ENCODE peak calls at places on chromosomes 13 and 19, in seven cellular contexts. F is A549, O is HCT116, B is stomach, J is sigmoid colon, W is upper lobe of left lung, L is breast epithelium. M is an unnamed sample. For H3K9me3, the result is how much of the 10 kb centered on the place peaks cover.

GRCh38 chr19:44876930-44877530 is 14.0 kb upstream of the TOMM40 start:
- DNase-seq in L (no peak), F (no peak), B (no peak), W (no peak), O (no peak), J (no peak), M (no peak)

GRCh38 chr19:29672319-29672932 is 7.2 kb downstream of the PLEKHF1 start:
- DNase-seq in L (peak), J (peak), F (no peak), B (no peak), W (no peak), O (no peak), M (no peak)

GRCh38 chr13:112814905-112815585 is 125.2 kb downstream of the ATP11A start:
- DNase-seq in O (no peak), B (peak), W (peak), J (peak), F (no peak), L (no peak), M (no peak)

GRCh38 chr19:443005-443404 is 17.8 kb downstream of the SHC2 start:
- DNase-seq in B (no peak), F (no peak), W (no peak), J (no peak), O (no peak), L (no peak), M (no peak)

GRCh38 chr19:32200312-32201038 is 144.9 kb upstream of the ZNF507 start:
- DNase-seq in L (no peak), J (no peak), F (no peak), O (no peak), W (no peak), B (no peak), M (no peak)

GRCh38 chr19:5828661-5829566 is 10.6 kb downstream of the FUT6 start:
- DNase-seq in F (no peak), O (no peak), J (peak), W (no peak), L (no peak), B (peak), M (no peak)

GRCh38 chr19:41871573-41872383 is 5.3 kb upstream of the CD79A start:
- DNase-seq in B (no peak), W (peak), F (no peak), L (no peak), J (peak), O (no peak), M (no peak)

GRCh38 chr13:113846639-113847318 is 17.1 kb downstream of the GAS6 start:
- DNase-seq in F (no peak), O (no peak), J (no peak), L (peak), W (peak), B (no peak), M (no peak)

GRCh38 chr19:45136507-45137178 is 24.1 kb downstream of the NKPD1 start:
- DNase-seq in W (no peak), J (no peak), O (no peak), L (no peak), F (no peak), B (no peak), M (no peak)

GRCh38 chr13:34217343-34218094 is 399.6 kb downstream of the RFC3 start:
- DNase-seq in J (no peak), W (no peak), L (no peak), F (no peak), B (no peak), O (no peak), M (no peak)

GRCh38 chr13:101757446-101758039 is 305.1 kb downstream of the ITGBL1 start:
- DNase-seq in B (no peak), O (no peak), J (no peak), L (no peak), F (peak), W (no peak), M (no peak)

GRCh38 chr13:26968431-26969335 is 202.9 kb downstream of the USP12 start:
- DNase-seq in J (peak), O (no peak), W (peak), L (no peak), B (peak), F (no peak), M (no peak)

GRCh38 chr13:44815507-44816074 is 173.7 kb downstream of the NUFIP1 start:
- DNase-seq in B (no peak), F (peak), W (peak), J (no peak), L (no peak), O (peak), M (peak)

GRCh38 chr19:47267350-47267759 is 7.3 kb upstream of the INAFM1 start:
- DNase-seq in J (no peak), L (no peak), B (no peak), W (no peak), O (no peak), F (no peak), M (no peak)

GRCh38 chr13:51361111-51361510 is 21.6 kb downstream of the SERPINE3 start:
- DNase-seq in F (no peak), O (no peak), J (no peak), L (no peak), W (no peak), B (no peak), M (no peak)

GRCh38 chr13:67008075-67008668 is 222.0 kb downstream of the PCDH9 start:
- DNase-seq in B (no peak), J (no peak), O (no peak), L (no peak), W (no peak), F (no peak), M (no peak)

GRCh38 chr19:29667941-29668340 is 2.7 kb downstream of the PLEKHF1 start:
- DNase-seq in J (peak), O (no peak), B (peak), L (peak), F (no peak), W (peak), M (no peak)

GRCh38 chr19:8302734-8303133 is 5.4 kb downstream of the CD320 start:
- DNase-seq in L (no peak), J (no peak), O (no peak), W (peak), F (no peak), B (peak), M (peak)

GRCh38 chr19:566403-566802 is 6.0 kb upstream of the BSG start:
- DNase-seq in J (peak), B (no peak), W (peak), O (no peak), F (no peak), L (no peak), M (no peak)

GRCh38 chr13:114077938-114078335 is 54.5 kb downstream of the RASA3 start:
- DNase-seq in F (no peak), B (no peak), J (peak), W (no peak), L (no peak), O (no peak), M (no peak)

GRCh38 chr13:26186995-26187394 is 35.1 kb downstream of the RNF6 start:
- DNase-seq in B (no peak), F (no peak), L (no peak), J (no peak), O (no peak), W (no peak), M (no peak)

GRCh38 chr13:61417171-61417570 is 1.5 kb upstream of the PCDH20 start:
- DNase-seq in F (no peak), O (no peak), W (no peak), J (no peak), B (no peak), L (no peak), M (no peak)

GRCh38 chr13:73967397-73968165 is 166.6 kb downstream of the KLF12 start:
- DNase-seq in B (no peak), W (no peak), L (no peak), J (no peak), F (no peak), O (no peak), M (no peak)

DNA sequence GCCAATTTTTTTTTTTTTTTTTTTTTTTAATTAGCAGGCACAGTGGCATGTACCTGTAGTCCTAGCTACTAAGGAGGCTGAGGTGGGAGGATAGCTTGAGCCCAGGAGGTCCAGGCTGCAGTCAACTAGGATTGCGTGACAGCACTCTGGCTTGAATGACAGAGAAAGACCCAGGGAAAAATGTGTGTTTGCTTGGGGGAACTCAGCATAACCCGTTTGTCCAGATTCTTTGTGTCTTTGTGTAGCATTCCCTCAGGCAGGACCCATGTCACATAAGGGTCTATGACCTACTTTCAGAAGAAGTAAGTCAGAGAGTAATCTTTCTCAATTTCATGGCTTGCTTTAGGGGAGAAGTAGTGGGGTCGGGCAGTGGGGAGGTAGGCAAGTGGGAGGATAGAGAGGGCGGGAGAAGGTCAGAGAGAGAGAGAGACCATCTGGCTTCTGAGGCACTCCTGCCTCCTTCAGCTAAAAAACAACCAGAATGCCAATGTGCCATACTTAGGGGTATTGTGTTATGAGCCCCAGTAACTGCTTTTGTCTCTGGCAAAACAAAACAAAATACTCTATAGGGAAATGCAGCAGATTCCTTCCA is 11.9 kb upstream of the PSPC1 start:
- DNase-seq in O (peak), W (peak), L (no peak), F (no peak), B (no peak), J (no peak), M (no peak)
- H3K27ac ChIP-seq in O (peak), W (no peak), L (peak), F (no peak), B (no peak), J (no peak), M (no peak)

GRCh38 chr19:16326401-16327130 is 1.9 kb downstream of the KLF2 start:
- DNase-seq in J (no peak), F (no peak), L (no peak), W (peak), B (no peak), O (no peak), M (no peak)
- TF ChIP-seq POLR2A in J (no peak), F (no peak), L (no peak), W (no peak), B (no peak), O (no peak), M (no peak)

GRCh38 chr19:2733930-2734588 is 5.8 kb downstream of the SLC39A3 start:
- DNase-seq in O (no peak), J (no peak), B (no peak), W (no peak), L (no peak), F (no peak), M (no peak)

GRCh38 chr19:2732883-2733282 is 6.9 kb downstream of the SLC39A3 start:
- DNase-seq in O (no peak), L (no peak), B (no peak), J (no peak), F (no peak), W (no peak), M (no peak)

GRCh38 chr19:2729943-2730818 is 9.0 kb upstream of the DIRAS1 start:
- DNase-seq in L (no peak), F (no peak), B (no peak), J (peak), O (no peak), W (no peak), M (no peak)

GRCh38 chr19:2731181-2732117 is 8.4 kb downstream of the SLC39A3 start:
- DNase-seq in B (no peak), L (no peak), F (no peak), W (no peak), J (no peak), O (no peak), M (no peak)

GRCh38 chr19:2732157-2732725 is 7.6 kb downstream of the SLC39A3 start:
- DNase-seq in L (no peak), W (no peak), F (no peak), O (no peak), B (no peak), J (no peak), M (no peak)
- H3K9me3 ChIP-seq in L (under half), W (under half), F (under half), O (under half), B (under half), J (under half), M (under half)

DNA sequence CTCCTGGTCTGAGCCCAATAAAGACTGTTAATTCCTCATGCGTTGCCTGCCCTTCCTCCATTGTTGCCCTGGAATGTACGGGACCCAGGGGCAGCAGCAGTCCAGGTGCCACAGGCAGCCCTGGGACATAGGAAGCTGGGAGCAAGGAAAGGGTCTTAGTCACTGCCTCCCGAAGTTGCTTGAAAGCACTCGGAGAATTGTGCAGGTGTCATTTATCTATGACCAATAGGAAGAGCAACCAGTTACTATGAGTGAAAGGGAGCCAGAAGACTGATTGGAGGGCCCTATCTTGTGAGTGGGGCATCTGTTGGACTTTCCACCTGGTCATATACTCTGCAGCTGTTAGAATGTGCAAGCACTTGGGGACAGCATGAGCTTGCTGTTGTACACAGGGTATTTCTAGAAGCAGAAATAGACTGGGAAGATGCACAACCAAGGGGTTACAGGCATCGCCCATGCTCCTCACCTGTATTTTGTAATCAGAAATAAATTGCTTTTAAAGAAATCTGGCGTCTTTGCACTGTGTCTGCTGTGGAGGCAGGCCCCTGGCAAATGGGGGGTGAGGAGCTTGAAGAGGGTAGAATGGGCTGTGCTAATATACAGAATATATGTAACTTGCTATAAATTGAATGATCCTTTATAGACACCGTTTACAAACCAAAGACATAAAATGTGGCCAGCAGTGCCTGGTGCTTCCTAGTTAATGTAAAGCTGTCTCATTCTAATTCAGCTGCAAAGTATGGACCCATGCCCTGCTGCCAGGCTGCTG is 4.2 kb upstream of the RPS11 start:
- DNase-seq in L (no peak), B (no peak), O (no peak), J (no peak), W (no peak), F (no peak), M (no peak)
- H3K27ac ChIP-seq in L (no peak), B (no peak), O (peak), J (no peak), W (no peak), F (no peak), M (no peak)

M was measured in tibial nerve.